ENCODE peak calls at places on chromosomes 16 and 17, in ten cellular contexts. A is cardiac muscle cell, V is esophagus squamous epithelium, R is body of pancreas, M is tibial nerve, K is uterus, Z is testis, I is neural progenitor cell, B is psoas muscle, U is vagina. S is an unnamed sample.

GRCh38 chr17:61461967-61462733 is 9.9 kb downstream of the TBX4 start:
- DNase-seq in I (peak; percentile 50), M (no peak), U (no peak), R (no peak), K (no peak), V (no peak), A (no peak), Z (no peak), B (no peak), S (no peak)

GRCh38 chr17:33572615-33573014 is 279.5 kb upstream of the ASIC2 start:
- DNase-seq in A (peak; percentile 55), R (no peak), I (peak; percentile 32), U (no peak), M (no peak), B (no peak), K (no peak), Z (no peak), V (no peak), S (no peak)

GRCh38 chr17:53571342-53571741 is 251.4 kb upstream of the KIF2B start:
- DNase-seq in B (no peak), M (no peak), K (no peak), A (no peak), I (no peak), V (no peak), U (no peak), Z (no peak), R (no peak), S (no peak)

GRCh38 chr17:50268040-50268439 is 6.2 kb upstream of the TMEM92 start:
- DNase-seq in R (no peak), I (no peak), M (no peak), V (no peak), B (no peak), Z (no peak), A (no peak), K (peak; percentile 19), U (no peak), S (no peak)

GRCh38 chr17:10130263-10130662 is 68.1 kb downstream of the GAS7 start:
- DNase-seq in M (no peak), B (no peak), I (no peak), R (no peak), A (no peak), K (no peak), U (no peak), Z (no peak), V (no peak), S (no peak)

GRCh38 chr16:47533744-47534292 is 72.7 kb downstream of the PHKB start:
- DNase-seq in B (no peak), Z (no peak), U (no peak), K (no peak), A (no peak), M (no peak), I (no peak), R (no peak), V (no peak), S (no peak)

GRCh38 chr17:885971-886571 is 93.5 kb downstream of the NXN start:
- DNase-seq in U (no peak), K (peak; percentile 91), I (no peak), M (peak; percentile 86), R (peak; percentile 86), A (no peak), Z (peak; percentile 47), V (no peak), B (peak; percentile 91), S (no peak)

GRCh38 chr17:47279062-47279801 is 25.6 kb downstream of the ITGB3 start:
- DNase-seq in V (no peak), M (peak; percentile 67), R (no peak), I (no peak), K (peak; percentile 84), B (peak; percentile 82), A (peak; percentile 9), Z (no peak), U (no peak), S (no peak)

GRCh38 chr16:67392301-67393059 is 818 bp downstream of the TPPP3 start:
- DNase-seq in I (no peak), R (no peak), Z (no peak), V (no peak), K (no peak), M (no peak), B (peak; percentile 53), A (no peak), U (no peak), S (no peak)

GRCh38 chr16:56675685-56676210 is 6.1 kb downstream of the MT1H start:
- DNase-seq in M (no peak), Z (no peak), R (no peak), I (no peak), V (no peak), K (no peak), A (no peak), U (no peak), B (no peak), S (peak; percentile 39)

GRCh38 chr16:78786635-78787034 is 687.2 kb downstream of the WWOX start:
- DNase-seq in R (no peak), U (no peak), V (no peak), Z (no peak), I (no peak), A (no peak), K (no peak), B (no peak), M (no peak), S (no peak)

DNA sequence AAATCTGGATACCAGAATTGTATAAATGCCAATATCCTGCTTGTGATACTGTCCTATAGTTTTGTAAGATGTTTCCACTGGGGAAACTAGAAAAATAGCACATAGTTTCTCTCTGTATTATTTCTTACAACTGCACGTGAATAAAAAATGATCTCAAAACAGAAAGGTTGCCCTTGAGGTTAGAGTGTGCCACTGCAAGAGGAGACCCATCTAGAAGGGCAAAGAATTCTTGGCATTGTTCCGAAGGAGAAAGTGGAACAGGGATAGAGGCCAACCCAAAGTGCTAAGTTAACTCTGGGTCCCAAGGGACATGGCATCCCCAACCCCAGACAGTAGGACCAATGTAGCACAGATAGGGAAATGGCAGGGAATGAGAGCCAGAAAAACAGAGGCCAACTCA is 477.5 kb upstream of the HSBP1 start:
- DNase-seq in M (no peak), Z (no peak), U (no peak), I (no peak), K (no peak), A (no peak), V (no peak), B (no peak), R (no peak), S (no peak)
- TF ChIP-seq CTCF in M (no peak), Z (no peak), U (no peak), I (peak; percentile 15), K (no peak), A (no peak), V (no peak), B (no peak), R (no peak), S (no peak)

GRCh38 chr16:519425-519824 is 8.1 kb upstream of the CAPN15 start:
- DNase-seq in U (no peak), M (no peak), R (no peak), I (no peak), V (no peak), Z (no peak), K (no peak), B (no peak), A (no peak), S (no peak)

GRCh38 chr16:522320-523096 is 5.0 kb upstream of the CAPN15 start:
- DNase-seq in R (no peak), Z (no peak), M (no peak), I (no peak), B (no peak), V (no peak), K (no peak), U (no peak), A (no peak), S (no peak)

GRCh38 chr16:519841-520687 is 7.4 kb upstream of the CAPN15 start:
- DNase-seq in K (no peak), U (no peak), A (no peak), R (no peak), V (no peak), B (no peak), M (no peak), I (no peak), Z (no peak), S (no peak)

GRCh38 chr16:521381-522210 is 5.9 kb upstream of the CAPN15 start:
- DNase-seq in R (no peak), K (no peak), U (no peak), B (no peak), M (no peak), I (no peak), A (no peak), Z (no peak), V (no peak), S (no peak)

DNA sequence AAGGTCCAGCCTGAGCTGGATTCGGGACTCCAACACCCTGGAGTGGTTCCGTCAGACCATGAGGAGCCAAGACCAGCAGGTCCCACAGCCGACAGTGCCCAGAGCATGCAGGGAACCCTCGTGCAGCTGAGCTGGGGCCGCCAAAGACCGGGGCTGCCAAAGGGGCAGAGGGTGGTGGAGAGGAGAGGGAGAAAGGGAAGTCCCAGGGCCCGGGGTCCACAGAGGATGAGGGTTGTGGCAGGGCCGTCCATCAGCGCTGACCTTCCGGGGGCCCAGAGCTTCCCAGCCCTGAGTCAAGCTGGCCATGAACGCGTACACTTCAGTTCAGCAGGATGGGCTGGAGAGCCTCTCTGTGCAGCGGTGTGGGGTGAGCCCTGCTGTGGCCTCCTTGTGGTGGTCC is 6.7 kb upstream of the CAPN15 start:
- DNase-seq in I (no peak), B (no peak), Z (no peak), V (no peak), K (no peak), M (no peak), U (no peak), R (no peak), A (no peak), S (no peak)
- H3K27ac ChIP-seq in I (no peak overlapping the region), B (no peak overlapping the region), Z (no peak overlapping the region), V (no peak overlapping the region), K (no peak overlapping the region), M (no peak overlapping the region), U (no peak overlapping the region), R (no peak overlapping the region), A (no peak overlapping the region), S (no peak overlapping the region)

GRCh38 chr17:22265807-22266206 is 573.5 kb downstream of the KCNJ18 start:
- DNase-seq in M (no peak), B (no peak), R (no peak), V (no peak), I (no peak), K (no peak), A (no peak), U (no peak), Z (no peak), S (no peak)
- H3K9me3 ChIP-seq in M (no peaks in the 10 kb centered on the region), B (no peaks in the 10 kb centered on the region), R (peaks cover 5% of the 10 kb centered on the region), V (no peaks in the 10 kb centered on the region), I (peaks cover 44% of the 10 kb centered on the region), K (no peaks in the 10 kb centered on the region), A (no peaks in the 10 kb centered on the region), U (no peaks in the 10 kb centered on the region), Z (no peaks in the 10 kb centered on the region), S (no peaks in the 10 kb centered on the region)

GRCh38 chr17:76365256-76365903 is 11.7 kb upstream of the PRPSAP1 start:
- DNase-seq in A (no peak), U (no peak), M (no peak), K (no peak), R (no peak), Z (no peak), B (no peak), I (peak; percentile 30), V (no peak), S (no peak)
- TF ChIP-seq CTCF in A (peak; percentile 41), U (no peak), M (no peak), K (no peak), R (peak; percentile 14), Z (peak; percentile 18), B (no peak), I (peak; percentile 55), V (no peak), S (no peak)

S was measured in CD4-positive, alpha-beta T cell.